ENCODE peak calls at places on chromosome 6, in four cellular contexts. T is stimulated activated CD4-positive, alpha-beta T cell treated with anti-CD3 and anti-CD28 coated beads, Interleukin-2, amount 100 ng/mL, for 48 hours; P is iPS-NIHi11; W is HepG2. U is an unnamed sample.

GRCh38 chr6:108132863-108133262 is 33.0 kb upstream of the NR2E1 start:
- DNase-seq in P (no peak), W (no peak), T (no peak), U (no peak)

GRCh38 chr6:157045831-157046454 is 268.8 kb downstream of the ARID1B start:
- DNase-seq in P (peak), W (peak), T (no peak), U (no peak)

GRCh38 chr6:138422861-138423260 is 18.8 kb downstream of the HEBP2 start:
- DNase-seq in T (no peak), W (peak), P (no peak), U (no peak)

GRCh38 chr6:137731960-137732616 is 135.0 kb upstream of the TNFAIP3 start:
- DNase-seq in T (no peak), W (peak), P (no peak), U (no peak)

GRCh38 chr6:37236921-37237320 is 20.7 kb upstream of the TBC1D22B start:
- DNase-seq in P (no peak), T (no peak), W (no peak), U (no peak)

GRCh38 chr6:47209632-47210031 is 100.1 kb downstream of the TNFRSF21 start:
- DNase-seq in T (no peak), W (no peak), P (no peak), U (no peak)

GRCh38 chr6:47241742-47242482 is 67.8 kb downstream of the TNFRSF21 start:
- DNase-seq in P (no peak), W (no peak), T (no peak), U (no peak)

GRCh38 chr6:126926926-126927325 is 191.5 kb upstream of the RSPO3 start:
- DNase-seq in W (no peak), P (peak), T (no peak), U (no peak)

GRCh38 chr6:3094815-3095214 is 23.7 kb upstream of the BPHL start:
- DNase-seq in T (no peak), P (no peak), W (no peak), U (no peak)

U was measured in vagina.